ENCODE peak calls at places on chromosomes 7 and 10, in eight cellular contexts. One of them, this sample, is unnamed.

GRCh38 chr10:120943542-120943941 is 92.4 kb downstream of the WDR11 start:
- DNase-seq in AG09309: no peak
- DNase-seq in foreskin fibroblast: no peak
- DNase-seq in suprapubic skin: no peak
- DNase-seq in epithelial cell of esophagus: no peak
- DNase-seq in RWPE1: no peak
- DNase-seq in A549: no peak
- DNase-seq in activated B cell treated with CpG ODN at 0.5 μM for 24 hours: no peak
- DNase-seq in this sample: no peak

GRCh38 chr10:82394122-82394521 is 519.1 kb downstream of the NRG3 start:
- DNase-seq in AG09309: no peak
- DNase-seq in foreskin fibroblast: peak; percentile 69
- DNase-seq in suprapubic skin: no peak
- DNase-seq in epithelial cell of esophagus: no peak
- DNase-seq in RWPE1: no peak
- DNase-seq in A549: no peak
- DNase-seq in activated B cell treated with CpG ODN at 0.5 μM for 24 hours: no peak
- DNase-seq in this sample: no peak

GRCh38 chr7:134845461-134845860 is 66.0 kb downstream of the CALD1 start:
- DNase-seq in AG09309: no peak
- DNase-seq in foreskin fibroblast: no peak
- DNase-seq in suprapubic skin: no peak
- DNase-seq in epithelial cell of esophagus: peak; percentile 83
- DNase-seq in RWPE1: peak; percentile 34
- DNase-seq in A549: peak; percentile 52
- DNase-seq in activated B cell treated with CpG ODN at 0.5 μM for 24 hours: no peak
- DNase-seq in this sample: no peak

GRCh38 chr7:92763636-92764423 is 72.5 kb downstream of the CDK6 start:
- DNase-seq in AG09309: no peak
- DNase-seq in foreskin fibroblast: peak; percentile 73
- DNase-seq in suprapubic skin: no peak
- DNase-seq in epithelial cell of esophagus: peak; percentile 96
- DNase-seq in RWPE1: peak; percentile 89
- DNase-seq in A549: peak; percentile 92
- DNase-seq in activated B cell treated with CpG ODN at 0.5 μM for 24 hours: no peak
- DNase-seq in this sample: no peak

GRCh38 chr7:73519867-73520672 is 2.0 kb downstream of the BAZ1B start:
- DNase-seq in AG09309: no peak
- DNase-seq in foreskin fibroblast: peak; percentile 15
- DNase-seq in suprapubic skin: peak; percentile 50
- DNase-seq in epithelial cell of esophagus: no peak
- DNase-seq in RWPE1: no peak
- DNase-seq in A549: peak; percentile 23
- DNase-seq in activated B cell treated with CpG ODN at 0.5 μM for 24 hours: no peak
- DNase-seq in this sample: no peak

GRCh38 chr7:122864016-122864415 is 22.2 kb downstream of the CADPS2 start:
- DNase-seq in AG09309: no peak
- DNase-seq in foreskin fibroblast: no peak
- DNase-seq in suprapubic skin: no peak
- DNase-seq in epithelial cell of esophagus: no peak
- DNase-seq in RWPE1: no peak
- DNase-seq in A549: no peak
- DNase-seq in activated B cell treated with CpG ODN at 0.5 μM for 24 hours: no peak
- DNase-seq in this sample: no peak

GRCh38 chr7:70856889-70857511 is 274.9 kb upstream of the GALNT17 start:
- DNase-seq in AG09309: no peak
- DNase-seq in foreskin fibroblast: peak; percentile 69
- DNase-seq in suprapubic skin: no peak
- DNase-seq in epithelial cell of esophagus: peak; percentile 63
- DNase-seq in RWPE1: peak; percentile 41
- DNase-seq in A549: peak; percentile 50
- DNase-seq in activated B cell treated with CpG ODN at 0.5 μM for 24 hours: peak; percentile 41
- DNase-seq in this sample: peak; percentile 97

GRCh38 chr7:38369816-38370493 is 96.5 kb upstream of the TARP start:
- DNase-seq in AG09309: peak; percentile 59
- DNase-seq in foreskin fibroblast: peak; percentile 77
- DNase-seq in suprapubic skin: peak; percentile 92
- DNase-seq in epithelial cell of esophagus: peak; percentile 83
- DNase-seq in RWPE1: peak; percentile 64
- DNase-seq in A549: peak; percentile 90
- DNase-seq in activated B cell treated with CpG ODN at 0.5 μM for 24 hours: peak; percentile 53
- DNase-seq in this sample: peak; percentile 58

GRCh38 chr7:4103352-4104091 is 578.6 kb upstream of the FOXK1 start:
- DNase-seq in AG09309: no peak
- DNase-seq in foreskin fibroblast: peak; percentile 3
- DNase-seq in suprapubic skin: no peak
- DNase-seq in epithelial cell of esophagus: no peak
- DNase-seq in RWPE1: peak; percentile 72
- DNase-seq in A549: peak; percentile 36
- DNase-seq in activated B cell treated with CpG ODN at 0.5 μM for 24 hours: no peak
- DNase-seq in this sample: no peak
- TF ChIP-seq CTCF in AG09309: no peak
- TF ChIP-seq CTCF in foreskin fibroblast: no peak
- TF ChIP-seq CTCF in suprapubic skin: no peak
- TF ChIP-seq CTCF in epithelial cell of esophagus: no peak
- TF ChIP-seq CTCF in RWPE1: peak; percentile 41
- TF ChIP-seq CTCF in A549: peak; percentile 52
- TF ChIP-seq CTCF in activated B cell treated with CpG ODN at 0.5 μM for 24 hours: no peak
- TF ChIP-seq CTCF in this sample: peak; percentile 64

GRCh38 chr10:1182280-1183032 is 126.3 kb downstream of the WDR37 start:
- DNase-seq in AG09309: no peak
- DNase-seq in foreskin fibroblast: no peak
- DNase-seq in suprapubic skin: no peak
- DNase-seq in epithelial cell of esophagus: no peak
- DNase-seq in RWPE1: no peak
- DNase-seq in A549: no peak
- DNase-seq in activated B cell treated with CpG ODN at 0.5 μM for 24 hours: peak; percentile 1
- DNase-seq in this sample: no peak

GRCh38 chr10:1179346-1180070 is 123.3 kb downstream of the WDR37 start:
- DNase-seq in AG09309: no peak
- DNase-seq in foreskin fibroblast: no peak
- DNase-seq in suprapubic skin: peak; percentile 32
- DNase-seq in epithelial cell of esophagus: no peak
- DNase-seq in RWPE1: no peak
- DNase-seq in A549: no peak
- DNase-seq in activated B cell treated with CpG ODN at 0.5 μM for 24 hours: peak; percentile 9
- DNase-seq in this sample: peak; percentile 4

GRCh38 chr10:1180071-1180730 is 124.0 kb downstream of the WDR37 start:
- DNase-seq in AG09309: no peak
- DNase-seq in foreskin fibroblast: no peak
- DNase-seq in suprapubic skin: peak; percentile 21
- DNase-seq in epithelial cell of esophagus: no peak
- DNase-seq in RWPE1: no peak
- DNase-seq in A549: no peak
- DNase-seq in activated B cell treated with CpG ODN at 0.5 μM for 24 hours: peak; percentile 3
- DNase-seq in this sample: no peak

GRCh38 chr10:1183033-1183396 is 126.8 kb downstream of the WDR37 start:
- DNase-seq in AG09309: no peak
- DNase-seq in foreskin fibroblast: no peak
- DNase-seq in suprapubic skin: peak; percentile 34
- DNase-seq in epithelial cell of esophagus: no peak
- DNase-seq in RWPE1: no peak
- DNase-seq in A549: no peak
- DNase-seq in activated B cell treated with CpG ODN at 0.5 μM for 24 hours: no peak
- DNase-seq in this sample: no peak

DNA sequence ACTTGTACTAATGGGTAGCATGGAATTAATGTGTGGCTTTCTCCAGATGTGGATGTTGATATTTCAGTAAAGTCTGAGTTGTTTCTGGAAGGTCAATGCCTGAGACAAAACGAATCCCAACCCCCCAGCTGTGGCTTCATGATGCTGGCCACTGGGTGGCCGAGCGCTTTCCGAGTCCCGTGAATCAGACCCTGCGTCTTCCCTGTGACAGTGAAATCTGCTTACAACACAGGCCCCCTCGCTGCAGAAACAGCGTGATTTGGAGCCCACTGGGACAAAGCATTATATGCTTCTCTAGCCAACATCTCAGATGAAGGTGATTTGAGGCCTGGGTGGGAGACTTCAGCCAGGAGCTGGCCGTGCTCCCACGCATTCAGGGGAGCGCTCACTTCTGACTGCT is 124.7 kb downstream of the WDR37 start:
- DNase-seq in AG09309: no peak
- DNase-seq in foreskin fibroblast: no peak
- DNase-seq in suprapubic skin: peak; percentile 5
- DNase-seq in epithelial cell of esophagus: no peak
- DNase-seq in RWPE1: no peak
- DNase-seq in A549: no peak
- DNase-seq in activated B cell treated with CpG ODN at 0.5 μM for 24 hours: peak; percentile 1
- DNase-seq in this sample: no peak
- TF ChIP-seq CTCF in AG09309: no peak
- TF ChIP-seq CTCF in foreskin fibroblast: no peak
- TF ChIP-seq CTCF in suprapubic skin: no peak
- TF ChIP-seq CTCF in epithelial cell of esophagus: no peak
- TF ChIP-seq CTCF in RWPE1: no peak
- TF ChIP-seq CTCF in A549: no peak
- TF ChIP-seq CTCF in activated B cell treated with CpG ODN at 0.5 μM for 24 hours: no peak
- TF ChIP-seq CTCF in this sample: no peak

GRCh38 chr7:107190090-107190489 is 21.3 kb downstream of the HBP1 start:
- DNase-seq in AG09309: no peak
- DNase-seq in foreskin fibroblast: no peak
- DNase-seq in suprapubic skin: no peak
- DNase-seq in epithelial cell of esophagus: no peak
- DNase-seq in RWPE1: no peak
- DNase-seq in A549: no peak
- DNase-seq in activated B cell treated with CpG ODN at 0.5 μM for 24 hours: no peak
- DNase-seq in this sample: no peak

GRCh38 chr7:107196834-107197610 is 28.2 kb downstream of the HBP1 start:
- DNase-seq in AG09309: no peak
- DNase-seq in foreskin fibroblast: no peak
- DNase-seq in suprapubic skin: no peak
- DNase-seq in epithelial cell of esophagus: peak; percentile 37
- DNase-seq in RWPE1: no peak
- DNase-seq in A549: no peak
- DNase-seq in activated B cell treated with CpG ODN at 0.5 μM for 24 hours: no peak
- DNase-seq in this sample: no peak

GRCh38 chr7:107194051-107194450 is 25.2 kb downstream of the HBP1 start:
- DNase-seq in AG09309: no peak
- DNase-seq in foreskin fibroblast: no peak
- DNase-seq in suprapubic skin: no peak
- DNase-seq in epithelial cell of esophagus: no peak
- DNase-seq in RWPE1: no peak
- DNase-seq in A549: no peak
- DNase-seq in activated B cell treated with CpG ODN at 0.5 μM for 24 hours: no peak
- DNase-seq in this sample: no peak
- TF ChIP-seq CTCF in AG09309: no peak
- TF ChIP-seq CTCF in foreskin fibroblast: no peak
- TF ChIP-seq CTCF in suprapubic skin: no peak
- TF ChIP-seq CTCF in epithelial cell of esophagus: no peak
- TF ChIP-seq CTCF in RWPE1: peak; percentile 12
- TF ChIP-seq CTCF in A549: no peak
- TF ChIP-seq CTCF in activated B cell treated with CpG ODN at 0.5 μM for 24 hours: no peak
- TF ChIP-seq CTCF in this sample: peak; percentile 15

DNA sequence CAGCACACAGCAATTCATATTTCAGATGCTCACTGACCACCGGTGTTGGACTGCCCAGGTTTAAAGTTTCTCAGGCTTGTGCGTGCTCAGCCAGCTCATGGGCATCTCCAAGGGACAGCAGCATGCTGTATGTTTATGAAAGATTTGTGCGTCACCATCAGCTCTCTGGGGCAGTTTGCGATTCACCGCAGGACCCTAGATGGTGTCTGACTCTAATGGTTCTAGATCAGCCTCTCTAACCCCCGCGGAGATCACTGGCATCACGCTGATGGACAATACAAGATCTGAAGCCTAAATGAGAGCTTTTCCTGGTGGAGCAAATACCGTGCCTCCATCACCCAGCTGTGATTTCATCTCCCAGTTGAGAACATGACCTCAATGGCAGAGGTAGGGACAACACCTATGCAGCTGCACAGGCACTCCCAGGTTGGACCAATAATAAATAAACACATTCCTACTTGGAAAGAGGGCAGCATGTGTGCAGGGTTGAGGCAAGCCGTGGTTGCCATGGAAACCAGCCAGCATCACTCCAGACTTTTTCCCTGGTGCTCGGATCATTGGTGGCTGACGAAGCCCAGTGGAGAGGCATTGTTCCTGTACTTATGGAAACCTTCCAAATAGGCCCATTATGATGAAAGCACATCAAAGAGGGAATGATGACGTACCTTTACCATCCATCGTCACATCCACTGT is 253.6 kb downstream of the KCNMA1 start:
- DNase-seq in AG09309: no peak
- DNase-seq in foreskin fibroblast: no peak
- DNase-seq in suprapubic skin: no peak
- DNase-seq in epithelial cell of esophagus: no peak
- DNase-seq in RWPE1: no peak
- DNase-seq in A549: no peak
- DNase-seq in activated B cell treated with CpG ODN at 0.5 μM for 24 hours: no peak
- DNase-seq in this sample: no peak
- TF ChIP-seq CTCF in AG09309: no peak
- TF ChIP-seq CTCF in foreskin fibroblast: no peak
- TF ChIP-seq CTCF in suprapubic skin: no peak
- TF ChIP-seq CTCF in epithelial cell of esophagus: no peak
- TF ChIP-seq CTCF in RWPE1: no peak
- TF ChIP-seq CTCF in A549: no peak
- TF ChIP-seq CTCF in activated B cell treated with CpG ODN at 0.5 μM for 24 hours: no peak
- TF ChIP-seq CTCF in this sample: no peak

GRCh38 chr7:151895695-151896485 is 19.0 kb upstream of the PRKAG2 start:
- DNase-seq in AG09309: no peak
- DNase-seq in foreskin fibroblast: no peak
- DNase-seq in suprapubic skin: no peak
- DNase-seq in epithelial cell of esophagus: peak; percentile 76
- DNase-seq in RWPE1: no peak
- DNase-seq in A549: no peak
- DNase-seq in activated B cell treated with CpG ODN at 0.5 μM for 24 hours: no peak
- DNase-seq in this sample: no peak

GRCh38 chr7:151897201-151897711 is 20.3 kb upstream of the PRKAG2 start:
- DNase-seq in AG09309: no peak
- DNase-seq in foreskin fibroblast: no peak
- DNase-seq in suprapubic skin: no peak
- DNase-seq in epithelial cell of esophagus: no peak
- DNase-seq in RWPE1: no peak
- DNase-seq in A549: no peak
- DNase-seq in activated B cell treated with CpG ODN at 0.5 μM for 24 hours: no peak
- DNase-seq in this sample: no peak

GRCh38 chr7:151895008-151895661 is 18.2 kb upstream of the PRKAG2 start:
- DNase-seq in AG09309: no peak
- DNase-seq in foreskin fibroblast: no peak
- DNase-seq in suprapubic skin: peak; percentile 59
- DNase-seq in epithelial cell of esophagus: peak; percentile 64
- DNase-seq in RWPE1: peak; percentile 26
- DNase-seq in A549: no peak
- DNase-seq in activated B cell treated with CpG ODN at 0.5 μM for 24 hours: no peak
- DNase-seq in this sample: no peak

GRCh38 chr7:151897951-151898686 is 21.2 kb upstream of the PRKAG2 start:
- DNase-seq in AG09309: no peak
- DNase-seq in foreskin fibroblast: no peak
- DNase-seq in suprapubic skin: no peak
- DNase-seq in epithelial cell of esophagus: no peak
- DNase-seq in RWPE1: no peak
- DNase-seq in A549: no peak
- DNase-seq in activated B cell treated with CpG ODN at 0.5 μM for 24 hours: no peak
- DNase-seq in this sample: no peak

GRCh38 chr7:151896486-151896885 is 19.6 kb upstream of the PRKAG2 start:
- DNase-seq in AG09309: no peak
- DNase-seq in foreskin fibroblast: no peak
- DNase-seq in suprapubic skin: no peak
- DNase-seq in epithelial cell of esophagus: no peak
- DNase-seq in RWPE1: no peak
- DNase-seq in A549: no peak
- DNase-seq in activated B cell treated with CpG ODN at 0.5 μM for 24 hours: no peak
- DNase-seq in this sample: no peak
- TF ChIP-seq CTCF in AG09309: no peak
- TF ChIP-seq CTCF in foreskin fibroblast: no peak
- TF ChIP-seq CTCF in suprapubic skin: no peak
- TF ChIP-seq CTCF in epithelial cell of esophagus: no peak
- TF ChIP-seq CTCF in RWPE1: no peak
- TF ChIP-seq CTCF in A549: no peak
- TF ChIP-seq CTCF in activated B cell treated with CpG ODN at 0.5 μM for 24 hours: no peak
- TF ChIP-seq CTCF in this sample: no peak